ENCODE peak calls at places on chromosomes 13 and 19, in six cellular contexts. W, N, L, B, X and E are unnamed samples.

GRCh38 chr19:17385878-17386611 is 8.0 kb downstream of the CCDC194 start:
- DNase-seq in W (peak; percentile 61), L (peak; percentile 66), B (peak; percentile 52), N (peak; percentile 46), X (no peak), E (no peak)

GRCh38 chr13:86810385-86810784 is 860.8 kb upstream of the SLITRK5 start:
- DNase-seq in X (no peak), N (no peak), W (no peak), L (no peak), B (no peak), E (no peak)

GRCh38 chr13:70630247-70630646 is 522.0 kb upstream of the KLHL1 start:
- DNase-seq in L (no peak), W (no peak), X (no peak), N (no peak), B (no peak), E (no peak)

GRCh38 chr19:6071103-6071485 is 39.2 kb downstream of the RFX2 start:
- DNase-seq in L (no peak), N (no peak), B (no peak), W (no peak), X (no peak), E (no peak)

GRCh38 chr19:18846862-18847515 is 15.2 kb downstream of the UPF1 start:
- DNase-seq in W (peak; percentile 56), L (peak; percentile 83), B (peak; percentile 65), X (peak; percentile 70), N (peak; percentile 81), E (peak; percentile 69)

GRCh38 chr19:12868540-12869112 is 12.6 kb downstream of the DNASE2 start:
- DNase-seq in N (no peak), W (no peak), X (no peak), B (no peak), L (no peak), E (no peak)

GRCh38 chr13:33249066-33249465 is 36.5 kb downstream of the STARD13 start:
- DNase-seq in W (no peak), X (no peak), N (no peak), L (no peak), B (no peak), E (no peak)

GRCh38 chr13:44172411-44172810 is 201.2 kb upstream of the SERP2 start:
- DNase-seq in W (no peak), B (no peak), L (no peak), X (no peak), N (no peak), E (no peak)

GRCh38 chr19:27966390-27966816 is 1246.5 kb downstream of the UQCRFS1 start:
- DNase-seq in X (no peak), L (no peak), N (no peak), W (no peak), B (no peak), E (no peak)

GRCh38 chr19:18203408-18203862 is 407 bp downstream of the RAB3A start:
- DNase-seq in N (no peak), W (no peak), L (peak; percentile 53), B (peak; percentile 49), X (no peak), E (peak; percentile 70)

GRCh38 chr13:94952787-94953186 is 240.4 kb upstream of the SOX21 start:
- DNase-seq in X (no peak), L (no peak), B (no peak), N (no peak), W (no peak), E (no peak)

GRCh38 chr19:1817553-1818179 is 5.6 kb upstream of the ATP8B3 start:
- DNase-seq in B (no peak), X (no peak), L (no peak), N (no peak), W (no peak), E (no peak)

GRCh38 chr13:112730157-112730671 is 40.4 kb downstream of the ATP11A start:
- DNase-seq in X (no peak), L (peak; percentile 43), N (no peak), W (no peak), B (no peak), E (no peak)

GRCh38 chr13:56659041-56659471 is 481.7 kb upstream of the PRR20A start:
- DNase-seq in L (no peak), X (no peak), W (no peak), B (no peak), N (no peak), E (no peak)